ENCODE peak calls at places on chromosome 22, in ten cellular contexts. P is PC-9, Y is hepatocyte, J is K562, C is heart left ventricle, O is Caco-2, Q is GM23248, V is adipocyte, Z is IMR-90, I is HepG2. M is an unnamed sample. For H3K4me1, the result is how much of the 10 kb centered on the place peaks cover.

GRCh38 chr22:32020117-32020516 is 22.9 kb upstream of the SLC5A1 start:
- DNase-seq in P (no peak), Y (peak), J (no peak), C (no peak), O (no peak), Q (peak), V (peak), Z (peak), I (peak), M (no peak)

GRCh38 chr22:38401336-38402084 is 53.5 kb downstream of the KCNJ4 start:
- DNase-seq in P (no peak), Y (no peak), J (peak), C (no peak), O (no peak), Q (no peak), V (no peak), Z (no peak), I (peak), M (no peak)

GRCh38 chr22:35043251-35043931 is 22.6 kb upstream of the ISX start:
- DNase-seq in P (no peak), Y (no peak), J (peak), C (no peak), O (peak), Q (peak), V (peak), Z (no peak), I (no peak), M (no peak)

GRCh38 chr22:48441553-48441850 is 1386.2 kb downstream of the BRD1 start:
- DNase-seq in P (no peak), Y (no peak), J (no peak), C (no peak), O (no peak), Q (no peak), V (no peak), Z (no peak), I (no peak), M (no peak)

GRCh38 chr22:19773470-19774040 is 13.0 kb downstream of the TBX1 start:
- DNase-seq in P (no peak), Y (no peak), J (no peak), C (no peak), O (no peak), Q (no peak), V (no peak), Z (no peak), I (no peak), M (peak)

GRCh38 chr22:37472418-37473006 is 13.7 kb downstream of the MFNG start:
- DNase-seq in P (peak), Y (peak), J (peak), C (no peak), O (peak), Q (peak), V (peak), Z (peak), I (peak), M (peak)

GRCh38 chr22:33850724-33851123 is 69.6 kb downstream of the LARGE1 start:
- DNase-seq in P (no peak), Y (no peak), J (no peak), C (no peak), O (no peak), Q (no peak), V (no peak), Z (no peak), I (no peak), M (no peak)

GRCh38 chr22:17997456-17997855 is 26.9 kb downstream of the MICAL3 start:
- DNase-seq in P (no peak), Y (no peak), J (no peak), C (no peak), O (no peak), Q (peak), V (no peak), Z (no peak), I (no peak), M (no peak)

GRCh38 chr22:37525073-37525745 is 6.0 kb upstream of the CARD10 start:
- DNase-seq in P (peak), Y (peak), J (no peak), C (no peak), O (no peak), Q (peak), V (peak), Z (peak), I (no peak), M (no peak)

GRCh38 chr22:50140615-50141014 is 29.9 kb upstream of the PANX2 start:
- DNase-seq in P (no peak), Y (no peak), J (no peak), C (no peak), O (no peak), Q (no peak), V (peak), Z (no peak), I (peak), M (no peak)

GRCh38 chr22:20972933-20973577 is 6.0 kb downstream of the AIFM3 start:
- DNase-seq in P (no peak), Y (no peak), J (no peak), C (no peak), O (no peak), Q (no peak), V (no peak), Z (no peak), I (no peak), M (no peak)

GRCh38 chr22:50683994-50684371 is 11.4 kb downstream of the SHANK3 start:
- DNase-seq in P (no peak), Y (no peak), J (no peak), C (no peak), O (no peak), Q (no peak), V (no peak), Z (no peak), I (no peak), M (no peak)

GRCh38 chr22:20427945-20428417 is 9.6 kb downstream of the SCARF2 start:
- DNase-seq in P (no peak), Y (no peak), J (no peak), C (no peak), O (no peak), Q (no peak), V (no peak), Z (no peak), I (no peak), M (no peak)

GRCh38 chr22:47032956-47033647 is 270.7 kb downstream of the TBC1D22A start:
- DNase-seq in P (no peak), Y (no peak), J (no peak), C (no peak), O (no peak), Q (no peak), V (no peak), Z (no peak), I (no peak), M (no peak)

GRCh38 chr22:17269607-17270261 is 50.5 kb upstream of the ADA2 start:
- DNase-seq in P (no peak), Y (no peak), J (no peak), C (no peak), O (no peak), Q (no peak), V (no peak), Z (no peak), I (no peak), M (no peak)

GRCh38 chr22:18065256-18065655 is 12.5 kb upstream of the PEX26 start:
- DNase-seq in P (peak), Y (no peak), J (no peak), C (no peak), O (no peak), Q (no peak), V (no peak), Z (no peak), I (no peak), M (no peak)

GRCh38 chr22:26320469-26320868 is 108.6 kb upstream of the ASPHD2 start:
- DNase-seq in P (no peak), Y (no peak), J (no peak), C (no peak), O (no peak), Q (peak), V (peak), Z (no peak), I (no peak), M (no peak)

GRCh38 chr22:45550416-45550815 is 47.7 kb downstream of the FBLN1 start:
- DNase-seq in P (no peak), Y (peak), J (no peak), C (no peak), O (no peak), Q (no peak), V (no peak), Z (no peak), I (no peak), M (no peak)

GRCh38 chr22:38840129-38840528 is 3.7 kb downstream of the NPTXR start:
- DNase-seq in P (no peak), Y (no peak), J (no peak), C (no peak), O (no peak), Q (no peak), V (no peak), Z (no peak), I (no peak), M (no peak)

GRCh38 chr22:26592368-26593015 is 2.6 kb upstream of the TPST2 start:
- DNase-seq in P (no peak), Y (no peak), J (no peak), C (no peak), O (no peak), Q (no peak), V (no peak), Z (no peak), I (no peak), M (no peak)

GRCh38 chr22:19765477-19766234 is 5.1 kb downstream of the TBX1 start:
- DNase-seq in P (no peak), Y (no peak), J (peak), C (peak), O (no peak), Q (peak), V (no peak), Z (no peak), I (no peak), M (no peak)

GRCh38 chr22:17891427-17892167 is 117.3 kb upstream of the BID start:
- DNase-seq in P (no peak), Y (peak), J (peak), C (peak), O (peak), Q (no peak), V (no peak), Z (no peak), I (peak), M (peak)

GRCh38 chr22:29946220-29946619 is 63.2 kb downstream of the MTMR3 start:
- DNase-seq in P (no peak), Y (no peak), J (peak), C (no peak), O (no peak), Q (no peak), V (no peak), Z (no peak), I (no peak), M (no peak)

GRCh38 chr22:26487996-26488395 is 4.3 kb downstream of the SRRD start:
- DNase-seq in P (no peak), Y (no peak), J (no peak), C (no peak), O (no peak), Q (no peak), V (no peak), Z (no peak), I (no peak), M (no peak)

GRCh38 chr22:45574069-45574703 is 71.5 kb downstream of the FBLN1 start:
- DNase-seq in P (no peak), Y (peak), J (no peak), C (no peak), O (no peak), Q (no peak), V (no peak), Z (no peak), I (no peak), M (peak)

GRCh38 chr22:37676691-37677627 is 1.5 kb downstream of the LGALS1 start:
- DNase-seq in P (peak), Y (peak), J (peak), C (peak), O (peak), Q (peak), V (peak), Z (peak), I (peak), M (peak)

GRCh38 chr22:37967637-37968451 is 14.3 kb downstream of the POLR2F start:
- DNase-seq in P (no peak), Y (no peak), J (no peak), C (no peak), O (no peak), Q (no peak), V (no peak), Z (no peak), I (no peak), M (no peak)

GRCh38 chr22:48369789-48370507 is 1457.7 kb downstream of the BRD1 start:
- DNase-seq in P (no peak), Y (peak), J (no peak), C (no peak), O (peak), Q (peak), V (no peak), Z (no peak), I (peak), M (no peak)

GRCh38 chr22:26502688-26503561 is 9.3 kb downstream of the TFIP11 start:
- DNase-seq in P (no peak), Y (peak), J (no peak), C (peak), O (peak), Q (peak), V (peak), Z (peak), I (no peak), M (peak)

GRCh38 chr22:37300551-37301017 is 18.3 kb downstream of the CYTH4 start:
- DNase-seq in P (no peak), Y (no peak), J (no peak), C (no peak), O (no peak), Q (no peak), V (no peak), Z (no peak), I (no peak), M (no peak)

GRCh38 chr22:33597274-33597985 is 322.8 kb downstream of the LARGE1 start:
- DNase-seq in P (no peak), Y (no peak), J (no peak), C (peak), O (no peak), Q (no peak), V (no peak), Z (no peak), I (no peak), M (no peak)

GRCh38 chr22:38623357-38623756 is 32.8 kb downstream of the FAM227A start:
- DNase-seq in P (no peak), Y (no peak), J (no peak), C (no peak), O (no peak), Q (peak), V (no peak), Z (no peak), I (peak), M (no peak)

GRCh38 chr22:50216161-50216683 is 15.4 kb downstream of the SELENOO start:
- DNase-seq in P (no peak), Y (no peak), J (no peak), C (no peak), O (no peak), Q (no peak), V (no peak), Z (no peak), I (no peak), M (no peak)

GRCh38 chr22:40058265-40058664 is 63.5 kb downstream of the FAM83F start:
- DNase-seq in P (no peak), Y (no peak), J (no peak), C (no peak), O (no peak), Q (no peak), V (no peak), Z (no peak), I (no peak), M (no peak)

GRCh38 chr22:49752598-49753091 is 75.0 kb downstream of the BRD1 start:
- DNase-seq in P (no peak), Y (no peak), J (no peak), C (no peak), O (no peak), Q (no peak), V (no peak), Z (no peak), I (no peak), M (no peak)

GRCh38 chr22:49958462-49958921 is 2.1 kb upstream of the PIM3 start:
- DNase-seq in P (no peak), Y (no peak), J (no peak), C (peak), O (no peak), Q (no peak), V (no peak), Z (no peak), I (no peak), M (peak)

GRCh38 chr22:33832558-33833151 is 87.6 kb downstream of the LARGE1 start:
- DNase-seq in P (no peak), Y (no peak), J (no peak), C (peak), O (no peak), Q (peak), V (no peak), Z (no peak), I (no peak), M (no peak)

GRCh38 chr22:39234867-39235687 is 9.7 kb downstream of the PDGFB start:
- DNase-seq in P (peak), Y (no peak), J (no peak), C (peak), O (no peak), Q (no peak), V (no peak), Z (no peak), I (no peak), M (no peak)

DNA sequence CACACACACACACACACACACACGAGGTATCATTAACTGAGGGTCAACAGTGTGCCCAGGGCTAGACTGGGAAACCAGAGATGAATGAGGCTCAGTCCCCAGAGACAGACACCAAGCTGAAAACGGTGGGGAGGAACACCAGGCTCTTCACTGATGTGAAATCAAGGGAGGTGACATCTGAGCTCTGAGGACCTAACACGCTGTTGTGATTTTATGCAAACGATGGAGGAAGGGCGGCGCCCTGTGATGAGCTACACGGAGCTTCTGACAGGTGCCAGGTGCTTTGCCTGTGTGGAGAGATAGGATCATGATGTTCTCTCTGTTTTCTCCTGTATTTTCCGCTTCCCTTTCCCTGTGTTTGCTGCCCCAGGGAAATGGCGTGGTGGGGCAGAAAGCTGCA is 6.5 kb upstream of the CYB5R3 start:
- DNase-seq in P (no peak), Y (no peak), J (no peak), C (no peak), O (no peak), Q (no peak), V (no peak), Z (no peak), I (no peak), M (peak)
- H3K4me1 ChIP-seq in P (under half), Y (under half), J (under half), C (under half), O (under half), Q (under half), V (under half), Z (under half), I (half or more), M (under half)

GRCh38 chr22:23970816-23971482 is 3.3 kb downstream of the DDT start:
- DNase-seq in P (no peak), Y (peak), J (peak), C (peak), O (no peak), Q (no peak), V (no peak), Z (no peak), I (no peak), M (no peak)
- H3K4me1 ChIP-seq in P (under half), Y (under half), J (under half), C (under half), O (under half), Q (under half), V (under half), Z (under half), I (under half), M (under half)

GRCh38 chr22:25070870-25071465 is 118.5 kb downstream of the KIAA1671 start:
- DNase-seq in P (no peak), Y (no peak), J (no peak), C (no peak), O (no peak), Q (no peak), V (peak), Z (no peak), I (no peak), M (no peak)
- H3K4me1 ChIP-seq in P (under half), Y (under half), J (under half), C (under half), O (under half), Q (under half), V (under half), Z (under half), I (under half), M (under half)

DNA sequence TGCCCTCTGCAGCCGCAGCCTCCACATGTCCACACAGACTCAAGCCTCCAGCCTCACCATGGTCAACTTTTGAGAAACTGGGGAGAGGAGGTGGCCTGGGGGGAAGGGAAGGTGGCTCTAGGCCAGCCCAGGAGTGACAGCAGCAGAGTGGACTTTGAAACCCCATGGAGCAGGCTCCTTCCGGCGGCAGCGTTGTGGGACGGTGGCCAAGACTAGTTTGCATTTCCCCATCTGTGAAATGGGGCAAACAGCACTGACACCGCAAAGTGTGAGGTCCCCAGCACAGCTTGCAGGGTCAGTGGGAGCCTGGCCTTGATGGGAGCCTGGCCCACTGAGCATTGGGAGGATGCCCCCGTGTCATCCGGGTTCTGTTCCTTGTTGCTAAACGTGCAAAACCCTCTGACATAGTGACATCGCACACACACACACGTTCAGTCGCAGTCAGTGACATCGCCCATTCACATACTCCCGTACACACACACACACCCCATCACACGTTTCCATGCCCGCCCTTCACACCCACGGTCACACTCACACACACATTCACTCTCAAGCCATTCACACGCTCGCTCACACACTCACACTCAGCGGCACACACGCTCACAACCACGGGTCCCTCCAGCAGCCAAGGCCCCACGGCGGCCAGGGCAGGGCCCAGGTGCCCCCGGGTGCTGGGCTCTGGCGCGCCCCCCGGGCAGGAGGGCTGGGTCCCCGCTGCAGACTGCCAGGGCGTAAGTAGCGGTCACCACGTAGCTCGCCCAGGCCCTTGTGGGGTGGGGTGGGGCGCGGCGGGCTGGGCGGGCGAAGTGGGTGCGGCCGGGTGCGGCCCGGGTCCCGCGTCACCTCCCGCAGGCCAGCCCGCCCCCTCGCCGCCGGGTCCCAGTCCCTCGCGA is 578 bp downstream of the CYB5R3 start:
- DNase-seq in P (peak), Y (peak), J (peak), C (peak), O (peak), Q (peak), V (peak), Z (no peak), I (peak), M (no peak)
- H3K4me1 ChIP-seq in P (under half), Y (half or more), J (half or more), C (under half), O (under half), Q (under half), V (half or more), Z (under half), I (half or more), M (under half)

DNA sequence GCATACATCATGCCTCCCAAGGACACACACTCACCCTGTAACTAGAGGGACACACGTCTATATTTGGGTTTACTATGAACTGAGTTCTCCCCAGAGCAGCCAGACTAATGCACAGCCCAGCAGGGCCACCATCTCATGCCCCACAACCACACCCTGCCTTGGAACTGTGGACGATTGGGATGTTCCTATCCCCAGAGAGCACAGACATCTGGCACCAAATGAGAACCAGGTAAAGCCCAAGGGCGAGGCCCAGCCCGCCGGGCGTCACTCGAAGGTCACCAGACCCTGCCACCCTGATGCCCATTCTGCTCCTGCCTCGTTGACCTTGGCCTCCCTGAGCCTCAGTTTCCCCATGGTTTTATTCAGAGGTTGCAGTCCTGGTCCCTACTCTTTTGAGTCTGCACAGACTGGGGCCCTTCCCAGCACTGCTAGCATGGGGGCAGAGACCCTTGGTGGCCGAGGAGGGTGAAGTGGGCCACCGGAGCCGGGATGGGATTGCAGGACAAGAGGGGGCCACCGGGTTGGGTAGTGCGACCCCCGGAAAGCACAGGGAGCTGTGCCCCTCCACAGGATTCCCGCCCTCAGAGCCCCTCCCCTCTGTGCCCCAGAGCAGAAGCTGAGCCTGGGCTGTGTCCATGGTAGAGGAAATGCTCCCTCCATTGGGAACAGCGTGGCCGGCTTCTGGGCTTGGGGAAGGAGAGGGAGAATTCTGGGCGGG is 56.8 kb downstream of the IGLL5 start:
- DNase-seq in P (no peak), Y (peak), J (no peak), C (no peak), O (no peak), Q (no peak), V (no peak), Z (no peak), I (no peak), M (no peak)
- H3K4me1 ChIP-seq in P (under half), Y (under half), J (under half), C (under half), O (under half), Q (under half), V (under half), Z (under half), I (under half), M (under half)

M was measured in BE2C.